ENCODE peak calls at places on chromosomes 13 and 19, in seven cellular contexts. K is mammary epithelial cell, G is PC-9, Y is fibroblast of lung, B is fibroblast of pulmonary artery, N is mucosa of descending colon, E is osteoblast. T is an unnamed sample.

GRCh38 chr13:101170306-101170705 is 246.0 kb downstream of the NALCN start:
- DNase-seq in Y (no peak), E (no peak), N (no peak), G (no peak), B (no peak), K (no peak), T (no peak)

GRCh38 chr19:46731007-46731501 is 14.1 kb upstream of the PRKD2 start:
- DNase-seq in N (no peak), E (peak), K (peak), B (peak), G (peak), Y (peak), T (no peak)

GRCh38 chr13:100392709-100393630 is 195.6 kb downstream of the GGACT start:
- DNase-seq in G (peak), K (peak), E (peak), B (peak), Y (peak), N (peak), T (peak)

GRCh38 chr13:30844548-30845296 is 61.3 kb upstream of the MEDAG start:
- DNase-seq in B (no peak), E (no peak), Y (no peak), G (no peak), N (no peak), K (no peak), T (no peak)

GRCh38 chr13:91133941-91134772 is 213.3 kb upstream of the MIR17HG start:
- DNase-seq in N (peak), Y (peak), K (peak), B (peak), G (peak), E (no peak), T (peak)

GRCh38 chr13:54637377-54637776 is 1608.8 kb downstream of the OLFM4 start:
- DNase-seq in B (peak), K (no peak), G (peak), N (no peak), E (no peak), Y (peak), T (no peak)

GRCh38 chr19:39254539-39255345 is 6.1 kb upstream of the IFNL4 start:
- DNase-seq in K (no peak), G (no peak), Y (no peak), N (peak), E (peak), B (no peak), T (peak)

GRCh38 chr13:89783221-89783755 is 1564.2 kb upstream of the MIR17HG start:
- DNase-seq in K (peak), E (no peak), G (no peak), B (no peak), N (no peak), Y (no peak), T (no peak)

GRCh38 chr13:35988648-35989081 is 142.5 kb downstream of the DCLK1 start:
- DNase-seq in K (peak), Y (peak), B (peak), E (no peak), N (no peak), G (no peak), T (no peak)

GRCh38 chr13:59603646-59604045 is 560.1 kb downstream of the DIAPH3 start:
- DNase-seq in G (no peak), N (no peak), K (no peak), E (no peak), Y (no peak), B (no peak), T (no peak)

GRCh38 chr19:33309826-33310225 is 7.5 kb upstream of the CEBPA start:
- DNase-seq in K (no peak), N (no peak), G (no peak), E (peak), B (no peak), Y (no peak), T (no peak)

GRCh38 chr19:33312065-33312464 is 9.7 kb upstream of the CEBPA start:
- DNase-seq in N (no peak), Y (no peak), K (no peak), B (no peak), E (no peak), G (no peak), T (no peak)

GRCh38 chr19:33310606-33311325 is 8.4 kb upstream of the CEBPA start:
- DNase-seq in N (peak), G (peak), B (no peak), E (peak), K (no peak), Y (no peak), T (peak)

GRCh38 chr19:33306853-33307792 is 4.8 kb upstream of the CEBPA start:
- DNase-seq in E (peak), G (no peak), K (no peak), Y (no peak), N (no peak), B (no peak), T (no peak)

DNA sequence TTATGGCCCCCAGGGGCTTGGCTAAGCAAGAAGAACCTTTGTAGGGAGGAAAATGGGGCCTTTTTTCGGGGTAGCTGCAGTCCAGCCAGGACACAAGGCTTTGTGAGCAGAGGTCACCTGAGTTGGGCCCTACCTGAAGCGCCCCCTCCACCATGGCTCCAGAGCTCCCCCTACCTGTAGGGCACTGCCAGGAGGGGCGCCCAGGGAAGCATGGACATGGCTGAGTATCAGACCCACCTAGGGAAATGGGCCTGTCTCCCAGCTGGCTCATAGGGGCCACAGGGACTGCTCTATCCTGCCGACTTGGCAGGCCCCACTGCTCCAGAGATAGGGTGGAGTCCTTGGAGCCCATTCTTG is 9.0 kb upstream of the CEBPA start:
- DNase-seq in B (no peak), N (peak), E (peak), K (no peak), Y (no peak), G (peak), T (peak)
- TF ChIP-seq CTCF in B (no peak), N (no peak), E (no peak), K (peak), Y (no peak), G (peak), T (peak)

DNA sequence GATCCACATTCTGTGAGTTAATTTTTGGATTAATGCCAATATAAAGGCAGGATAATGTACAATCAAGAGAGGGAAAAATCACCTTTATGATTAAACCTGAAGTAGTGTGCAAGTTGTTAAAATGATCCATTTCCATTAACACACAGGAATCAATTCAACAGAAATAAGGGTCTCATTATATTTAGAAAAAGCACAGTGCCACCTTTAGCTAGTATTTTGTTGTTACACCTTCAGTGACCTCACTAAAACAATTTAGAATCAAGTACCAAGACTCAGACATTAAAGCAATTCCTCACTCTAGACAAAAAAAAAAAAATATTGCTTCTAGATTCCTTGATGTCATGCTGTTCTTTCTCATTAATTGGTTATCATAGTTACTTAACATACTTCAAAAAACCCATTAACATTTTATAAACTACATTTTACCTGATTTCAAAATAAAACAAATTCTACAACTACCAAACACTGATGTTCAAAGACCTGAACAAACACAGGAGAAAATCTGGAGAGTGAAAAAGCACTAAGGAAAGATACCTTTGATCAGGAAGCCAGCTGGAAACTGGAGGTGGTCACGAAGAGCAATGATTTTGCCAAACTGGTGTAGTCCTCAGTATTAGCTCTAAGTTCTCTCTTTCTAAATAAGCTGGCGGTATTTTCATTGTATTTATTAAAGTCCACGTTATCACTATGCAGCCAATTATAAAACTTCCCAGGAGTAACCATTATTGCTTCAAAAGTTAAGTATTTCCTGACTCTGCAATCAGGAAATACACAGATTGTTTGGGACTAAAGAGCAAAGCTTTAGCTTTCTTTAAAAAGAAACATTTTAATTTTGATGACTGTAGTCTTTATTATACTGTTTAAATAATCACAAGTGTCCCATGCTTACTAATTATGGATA is 115.3 kb downstream of the TBC1D4 start:
- DNase-seq in B (peak), Y (no peak), K (no peak), G (no peak), N (no peak), E (no peak), T (no peak)
- H3K4me3 ChIP-seq in B (peak), Y (peak), K (no peak), G (no peak), N (no peak), E (peak), T (no peak)

DNA sequence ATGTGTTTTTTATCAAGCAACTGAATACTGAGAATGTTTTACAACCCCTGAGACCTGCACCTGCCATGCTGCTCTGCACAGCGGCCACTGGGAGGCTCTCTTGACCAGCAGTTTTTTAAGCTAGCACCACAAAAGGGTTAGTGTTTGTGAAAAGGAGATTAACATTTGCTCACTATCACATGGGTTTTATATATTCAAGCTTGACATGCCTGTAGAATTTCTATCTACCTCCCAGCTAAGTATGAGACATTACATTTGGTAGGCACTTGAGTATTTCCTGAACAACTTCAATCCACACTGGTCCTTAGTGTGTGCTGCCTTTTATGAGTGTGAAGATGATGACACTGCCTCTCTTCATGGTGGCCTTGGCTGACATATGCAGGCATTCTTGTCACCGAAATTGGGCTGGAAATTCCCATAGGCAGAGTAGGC is 1238.9 kb downstream of the UQCRFS1 start:
- DNase-seq in K (no peak), E (peak), Y (peak), B (peak), G (no peak), N (peak), T (peak)
- TF ChIP-seq CTCF in K (peak), E (peak), Y (no peak), B (peak), G (peak), N (no peak), T (peak)

GRCh38 chr19:11482384-11483050 is 1.7 kb upstream of the ELAVL3 start:
- DNase-seq in N (peak), G (peak), E (peak), K (peak), Y (peak), B (peak), T (peak)

GRCh38 chr19:11480927-11481776 is at the start of gene ELAVL3:
- DNase-seq in K (no peak), E (peak), B (no peak), G (no peak), N (no peak), Y (no peak), T (no peak)

GRCh38 chr19:11480081-11480926 is 542 bp downstream of the ELAVL3 start:
- DNase-seq in N (no peak), G (no peak), E (peak), K (no peak), Y (no peak), B (no peak), T (no peak)

GRCh38 chr19:11483176-11484111 is 2.6 kb upstream of the ELAVL3 start:
- DNase-seq in G (no peak), B (no peak), K (no peak), Y (no peak), E (peak), N (no peak), T (no peak)

DNA sequence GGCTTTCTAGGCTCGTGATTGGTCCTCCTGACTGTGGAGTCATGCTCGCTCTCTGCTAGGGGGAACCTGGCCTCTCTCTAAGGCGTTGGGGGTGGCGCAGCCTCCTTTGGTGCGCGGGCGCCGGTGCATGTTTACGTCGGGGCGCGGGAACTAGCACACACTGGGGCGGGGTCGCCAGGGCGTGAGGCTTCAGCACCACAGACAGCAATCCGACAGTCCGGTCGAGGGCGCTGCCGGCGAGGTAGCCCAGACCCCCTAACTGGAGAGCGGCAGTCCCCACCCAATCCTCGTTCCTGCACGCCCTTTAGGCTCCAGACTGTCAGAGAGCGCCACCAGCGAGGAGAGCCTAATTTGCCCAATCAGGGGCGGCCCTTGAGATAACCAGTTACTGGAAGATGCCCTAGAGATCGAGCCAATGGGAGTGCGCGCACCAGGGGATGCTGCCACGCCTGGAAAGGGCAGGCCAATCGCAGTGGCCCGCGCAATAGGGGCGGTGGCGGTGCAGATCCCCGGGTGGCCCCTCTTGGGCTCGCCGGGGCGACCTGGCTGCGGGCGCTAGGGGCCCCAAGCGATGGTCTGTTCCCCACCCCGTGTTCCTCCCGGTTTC is 1.0 kb upstream of the ELAVL3 start:
- DNase-seq in K (peak), Y (peak), B (peak), E (peak), G (no peak), N (peak), T (peak)
- H3K4me3 ChIP-seq in K (peak), Y (no peak), B (peak), E (peak), G (no peak), N (no peak), T (peak)

DNA sequence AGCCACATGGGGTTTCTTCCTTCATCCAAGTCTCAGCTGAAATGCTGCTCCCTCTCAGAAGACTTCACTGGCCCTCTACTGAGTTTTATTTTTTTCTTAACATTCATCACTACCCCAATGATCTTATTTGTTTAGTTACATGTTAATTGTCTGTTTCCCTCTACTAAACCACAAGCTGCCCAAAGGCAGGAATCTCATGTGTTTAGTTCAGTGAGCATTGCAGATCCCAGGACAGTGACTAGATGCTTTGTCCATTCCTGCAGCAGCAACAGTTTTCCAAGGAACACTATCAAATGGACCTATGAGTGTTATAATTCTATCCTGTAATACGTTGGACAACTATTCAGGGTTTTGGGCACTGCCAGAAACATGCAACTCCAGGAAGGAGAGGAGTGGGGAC is 93.1 kb downstream of the RNASEH2B start:
- DNase-seq in G (no peak), N (no peak), K (no peak), B (no peak), Y (no peak), E (no peak), T (no peak)
- TF ChIP-seq CTCF in G (no peak), N (no peak), K (no peak), B (no peak), Y (no peak), E (no peak), T (no peak)

GRCh38 chr13:46171223-46171622 is 10.8 kb downstream of the LCP1 start:
- DNase-seq in K (no peak), E (no peak), G (no peak), N (no peak), Y (no peak), B (no peak), T (no peak)

GRCh38 chr13:46172531-46172991 is 9.4 kb downstream of the LCP1 start:
- DNase-seq in E (no peak), B (no peak), Y (no peak), N (peak), K (no peak), G (no peak), T (no peak)

GRCh38 chr13:46170687-46171086 is 11.3 kb downstream of the LCP1 start:
- DNase-seq in E (no peak), K (no peak), N (no peak), G (no peak), Y (no peak), B (peak), T (no peak)

GRCh38 chr13:46170268-46170667 is 11.7 kb downstream of the LCP1 start:
- DNase-seq in E (no peak), B (no peak), G (no peak), Y (no peak), N (no peak), K (no peak), T (no peak)

GRCh38 chr13:46171739-46172138 is 10.2 kb downstream of the LCP1 start:
- DNase-seq in G (no peak), E (no peak), K (no peak), Y (no peak), N (no peak), B (no peak), T (no peak)
- H3K4me3 ChIP-seq in G (no peak), E (no peak), K (no peak), Y (no peak), N (no peak), B (no peak), T (no peak)

GRCh38 chr19:48752511-48753365 is at the start of gene FUT1:
- DNase-seq in Y (peak), G (peak), N (peak), E (peak), B (no peak), K (peak), T (peak)
- TF ChIP-seq CTCF in Y (no peak), G (peak), N (no peak), E (no peak), B (no peak), K (peak), T (no peak)

GRCh38 chr19:4653793-4654436 is 14.6 kb downstream of the TNFAIP8L1 start:
- DNase-seq in G (no peak), N (no peak), B (no peak), E (peak), K (no peak), Y (no peak), T (no peak)

GRCh38 chr19:4657262-4657661 is 12.9 kb downstream of the MYDGF start:
- DNase-seq in N (no peak), G (no peak), E (peak), Y (no peak), B (no peak), K (no peak), T (no peak)

GRCh38 chr19:4656102-4656501 is 14.0 kb downstream of the MYDGF start:
- DNase-seq in Y (no peak), N (no peak), B (no peak), G (no peak), K (no peak), E (peak), T (no peak)

GRCh38 chr19:4652075-4652474 is 12.8 kb downstream of the TNFAIP8L1 start:
- DNase-seq in G (no peak), Y (no peak), E (peak), N (no peak), K (no peak), B (no peak), T (no peak)

GRCh38 chr19:4654437-4655361 is 15.4 kb downstream of the TNFAIP8L1 start:
- DNase-seq in B (no peak), Y (no peak), E (peak), N (no peak), K (no peak), G (no peak), T (no peak)
- H3K4me3 ChIP-seq in B (no peak), Y (no peak), E (no peak), N (no peak), K (no peak), G (no peak), T (no peak)

GRCh38 chr13:80604094-80604493 is 263.2 kb upstream of the SPRY2 start:
- DNase-seq in K (no peak), B (peak), N (no peak), Y (no peak), E (no peak), G (no peak), T (no peak)
- TF ChIP-seq CTCF in K (no peak), B (peak), N (no peak), Y (no peak), E (no peak), G (no peak), T (no peak)

T was measured in colonic mucosa.